ENCODE peak calls at places on chromosomes 11 and 22, in four cellular contexts. One of them, this sample, is unnamed.

GRCh38 chr11:131065435-131066295 is 149.4 kb upstream of the SNX19 start:
- DNase-seq in NCI-H1092: no peak
- DNase-seq in keratinocyte: no peak
- DNase-seq in CD4-positive, CD25-positive, alpha-beta regulatory T cell: no peak
- DNase-seq in this sample: no peak

GRCh38 chr11:10041803-10042202 is 252.2 kb downstream of the SBF2 start:
- DNase-seq in CD4-positive, CD25-positive, alpha-beta regulatory T cell: no peak
- DNase-seq in NCI-H1092: no peak
- DNase-seq in keratinocyte: no peak
- DNase-seq in this sample: no peak

GRCh38 chr22:45565973-45566372 is 63.3 kb downstream of the FBLN1 start:
- DNase-seq in keratinocyte: no peak
- DNase-seq in NCI-H1092: no peak
- DNase-seq in CD4-positive, CD25-positive, alpha-beta regulatory T cell: no peak
- DNase-seq in this sample: no peak

GRCh38 chr11:1103401-1104360 is 29.0 kb downstream of the MUC2 start:
- DNase-seq in CD4-positive, CD25-positive, alpha-beta regulatory T cell: no peak
- DNase-seq in NCI-H1092: no peak
- DNase-seq in keratinocyte: no peak
- DNase-seq in this sample: no peak

GRCh38 chr11:45252134-45252856 is 33.8 kb downstream of the SYT13 start:
- DNase-seq in keratinocyte: no peak
- DNase-seq in NCI-H1092: no peak
- DNase-seq in CD4-positive, CD25-positive, alpha-beta regulatory T cell: no peak
- DNase-seq in this sample: no peak

GRCh38 chr11:69485337-69486041 is 4.0 kb downstream of the LINC01488 start:
- DNase-seq in NCI-H1092: no peak
- DNase-seq in keratinocyte: no peak
- DNase-seq in CD4-positive, CD25-positive, alpha-beta regulatory T cell: no peak
- DNase-seq in this sample: no peak

GRCh38 chr11:44366741-44367140 is 56.8 kb upstream of the ALX4 start:
- DNase-seq in keratinocyte: no peak
- DNase-seq in CD4-positive, CD25-positive, alpha-beta regulatory T cell: no peak
- DNase-seq in NCI-H1092: no peak
- DNase-seq in this sample: no peak

GRCh38 chr11:86523738-86524602 is 148.4 kb downstream of the ME3 start:
- DNase-seq in CD4-positive, CD25-positive, alpha-beta regulatory T cell: no peak
- DNase-seq in keratinocyte: peak
- DNase-seq in NCI-H1092: no peak
- DNase-seq in this sample: no peak

GRCh38 chr11:15602779-15603178 is 488.1 kb downstream of the INSC start:
- DNase-seq in NCI-H1092: peak
- DNase-seq in CD4-positive, CD25-positive, alpha-beta regulatory T cell: no peak
- DNase-seq in keratinocyte: no peak
- DNase-seq in this sample: no peak

GRCh38 chr22:23219787-23220484 is 39.6 kb downstream of the BCR start:
- DNase-seq in CD4-positive, CD25-positive, alpha-beta regulatory T cell: no peak
- DNase-seq in NCI-H1092: no peak
- DNase-seq in keratinocyte: no peak
- DNase-seq in this sample: no peak

GRCh38 chr11:92941676-92942571 is 27.5 kb upstream of the MTNR1B start:
- DNase-seq in NCI-H1092: peak
- DNase-seq in keratinocyte: no peak
- DNase-seq in CD4-positive, CD25-positive, alpha-beta regulatory T cell: no peak
- DNase-seq in this sample: no peak

This sample was measured in frontal cortex.